ENCODE peak calls at places on chromosomes 13 and 19, in nine cellular contexts. C is dorsolateral prefrontal cortex; T is fibroblast of lung; A is HCT116; X is kidney epithelial cell; M is epithelial cell of proximal tubule; B is CD8-positive, alpha-beta T cell; W is lower lobe of right lung; P is cardiac fibroblast. K is an unnamed sample.

GRCh38 chr13:37651891-37652290 is 53.3 kb upstream of the POSTN start:
- DNase-seq in C (no peak), T (peak; percentile 8), A (no peak), X (no peak), M (no peak), B (no peak), W (no peak), P (no peak), K (no peak)

GRCh38 chr13:106230450-106230849 is 305.0 kb downstream of the EFNB2 start:
- DNase-seq in C (no peak), T (peak; percentile 59), A (no peak), X (no peak), M (no peak), B (no peak), W (no peak), P (peak; percentile 10), K (no peak)

GRCh38 chr13:94323746-94324408 is 155.6 kb downstream of the DCT start:
- DNase-seq in C (no peak), T (no peak), A (no peak), X (no peak), M (no peak), B (peak; percentile 29), W (no peak), P (no peak), K (no peak)

GRCh38 chr19:6476155-6476895 is 5.3 kb downstream of the DENND1C start:
- DNase-seq in C (peak; percentile 47), T (peak; percentile 23), A (peak; percentile 54), X (peak; percentile 80), M (peak; percentile 66), B (peak; percentile 71), W (peak; percentile 93), P (peak; percentile 48), K (no peak)

GRCh38 chr19:48752511-48753365 is at the start of gene FUT1:
- DNase-seq in C (peak; percentile 83), T (peak; percentile 40), A (peak; percentile 89), X (no peak), M (no peak), B (peak; percentile 30), W (peak; percentile 83), P (peak; percentile 43), K (no peak)

GRCh38 chr19:49222011-49222410 is 64.4 kb downstream of the TRPM4 start:
- DNase-seq in C (no peak), T (no peak), A (no peak), X (no peak), M (no peak), B (no peak), W (no peak), P (no peak), K (no peak)

GRCh38 chr13:73065665-73066350 is 7.0 kb downstream of the KLF5 start:
- DNase-seq in C (no peak), T (no peak), A (no peak), X (no peak), M (no peak), B (no peak), W (no peak), P (no peak), K (no peak)

GRCh38 chr19:58409010-58409790 is 751 bp downstream of the ZNF584 start:
- DNase-seq in C (peak; percentile 37), T (no peak), A (no peak), X (no peak), M (no peak), B (no peak), W (no peak), P (peak; percentile 36), K (no peak)

GRCh38 chr19:4059493-4059880 is 7.2 kb downstream of the ZBTB7A start:
- DNase-seq in C (no peak), T (no peak), A (no peak), X (no peak), M (no peak), B (no peak), W (no peak), P (no peak), K (no peak)

GRCh38 chr19:24033962-24034342 is 53.0 kb upstream of the ZNF254 start:
- DNase-seq in C (peak; percentile 46), T (peak; percentile 71), A (no peak), X (no peak), M (peak; percentile 22), B (peak; percentile 16), W (peak; percentile 72), P (peak; percentile 69), K (peak; percentile 29)

GRCh38 chr19:15396436-15396835 is 16.8 kb upstream of the AKAP8 start:
- DNase-seq in C (no peak), T (no peak), A (no peak), X (no peak), M (no peak), B (no peak), W (no peak), P (no peak), K (no peak)

GRCh38 chr19:16143399-16144215 is at the start of gene HSH2D:
- DNase-seq in C (no peak), T (no peak), A (peak; percentile 77), X (peak; percentile 38), M (no peak), B (peak; percentile 79), W (peak; percentile 94), P (no peak), K (no peak)

GRCh38 chr13:40681341-40682051 is 15.1 kb upstream of the FOXO1 start:
- DNase-seq in C (no peak), T (peak; percentile 50), A (no peak), X (no peak), M (no peak), B (no peak), W (no peak), P (peak; percentile 50), K (no peak)

GRCh38 chr13:110089815-110090214 is 217.1 kb downstream of the COL4A1 start:
- DNase-seq in C (no peak), T (no peak), A (no peak), X (no peak), M (no peak), B (no peak), W (no peak), P (no peak), K (no peak)

GRCh38 chr19:39841041-39841440 is 5.1 kb downstream of the FBL start:
- DNase-seq in C (no peak), T (no peak), A (no peak), X (no peak), M (no peak), B (no peak), W (no peak), P (no peak), K (no peak)

GRCh38 chr19:50794074-50794777 is 4.0 kb downstream of the ACP4 start:
- DNase-seq in C (no peak), T (no peak), A (no peak), X (no peak), M (no peak), B (no peak), W (no peak), P (no peak), K (no peak)

GRCh38 chr19:39284032-39284431 is 12.2 kb upstream of the IFNL1 start:
- DNase-seq in C (no peak), T (no peak), A (no peak), X (no peak), M (no peak), B (no peak), W (no peak), P (no peak), K (no peak)

DNA sequence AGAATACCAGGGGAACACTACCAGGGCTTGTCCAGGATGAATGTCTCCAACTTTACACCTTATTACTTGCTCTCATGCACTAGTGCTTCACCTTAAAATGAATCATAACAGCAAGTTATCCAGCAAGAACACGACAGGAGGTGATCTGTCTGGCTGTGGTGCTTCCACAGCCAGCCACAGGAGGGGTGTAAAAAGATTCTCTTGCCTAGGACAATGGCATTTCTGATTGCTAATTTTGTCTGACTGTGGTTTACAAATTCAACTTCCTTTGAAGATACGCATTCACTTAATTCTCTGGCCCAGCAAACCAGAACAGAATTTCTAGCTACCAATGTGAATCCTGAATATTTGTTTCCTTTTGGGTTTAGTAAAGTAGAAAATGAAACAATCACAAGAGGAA is 23.1 kb upstream of the COG3 start:
- DNase-seq in C (no peak), T (peak; percentile 29), A (no peak), X (peak; percentile 48), M (no peak), B (no peak), W (no peak), P (peak; percentile 25), K (no peak)
- TF ChIP-seq CTCF in C (no peak), T (no peak), A (peak; percentile 24), X (peak; percentile 45), M (peak; percentile 69), B (no peak), W (no peak), P (peak; percentile 38), K (peak; percentile 35)

DNA sequence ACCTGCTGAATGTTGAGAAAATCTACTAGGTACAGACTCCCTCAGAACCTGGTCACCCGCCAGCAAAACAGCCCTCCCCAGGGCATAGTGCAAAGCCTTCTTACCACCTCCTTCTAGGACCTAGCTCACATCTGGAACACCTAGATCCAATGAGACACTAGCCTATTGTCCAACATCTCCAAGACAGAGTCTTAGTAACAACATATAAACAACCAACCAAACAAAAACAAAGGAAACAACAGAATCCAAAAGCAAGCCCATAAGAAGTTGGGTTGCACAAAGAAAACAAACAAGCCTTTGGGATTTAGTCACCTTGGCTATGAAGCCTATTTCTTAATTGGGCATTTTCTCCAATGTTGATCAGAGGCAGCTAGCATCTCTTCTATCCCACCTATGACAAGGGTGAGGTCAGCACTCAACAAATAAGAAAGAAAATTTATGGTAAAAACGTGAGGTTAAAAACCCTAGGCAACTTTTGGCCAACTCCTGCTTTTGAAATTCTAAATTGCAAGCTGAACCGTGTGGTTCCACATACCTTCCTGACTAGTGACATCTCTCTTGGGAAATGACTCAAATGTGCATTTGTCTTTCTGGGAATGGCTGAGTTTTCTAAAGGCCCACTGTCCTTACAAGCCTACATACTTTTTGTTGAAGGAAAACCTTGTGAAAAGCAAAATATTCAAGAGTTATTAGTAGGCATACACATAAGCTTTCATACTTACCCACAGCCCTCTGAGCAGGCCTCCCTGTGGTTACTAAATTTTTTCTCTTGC is 66.7 kb downstream of the FAM216B start:
- DNase-seq in C (no peak), T (no peak), A (no peak), X (no peak), M (no peak), B (no peak), W (no peak), P (peak; percentile 60), K (no peak)
- H3K4me3 ChIP-seq in C (no peak overlapping the region), T (no peak overlapping the region), A (no peak overlapping the region), X (no peak overlapping the region), M (no peak overlapping the region), B (no peak overlapping the region), W (no peak overlapping the region), P (no peak overlapping the region), K (no peak overlapping the region)

GRCh38 chr13:84844473-84844872 is 954.7 kb downstream of the SLITRK6 start:
- DNase-seq in C (no peak), T (peak; percentile 3), A (peak; percentile 4), X (peak; percentile 4), M (no peak), B (no peak), W (no peak), P (no peak), K (no peak)
- TF ChIP-seq CTCF in C (peak; percentile 58), T (no peak), A (peak; percentile 46), X (peak; percentile 46), M (peak; percentile 58), B (no peak), W (no peak), P (no peak), K (peak; percentile 43)

DNA sequence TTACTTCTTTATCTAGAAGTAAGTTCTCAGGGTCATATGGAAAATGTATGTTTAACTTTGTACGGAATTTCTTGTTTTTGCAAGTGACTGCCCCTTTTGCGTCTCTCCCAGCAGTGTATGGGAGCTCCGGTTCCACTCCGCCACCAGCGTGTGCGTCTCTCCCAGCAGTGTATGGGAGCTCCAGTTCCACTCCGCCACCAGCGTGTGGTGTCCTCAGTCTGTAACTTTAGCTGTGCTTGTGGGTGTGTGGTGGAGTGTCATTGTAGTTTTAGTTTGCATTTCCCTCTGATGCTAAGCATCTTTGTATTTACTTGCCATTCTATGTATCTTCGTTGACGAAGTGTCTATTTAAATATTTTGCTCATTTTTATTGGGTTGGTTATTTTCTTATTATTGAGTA is 2.4 kb downstream of the CUL4A start:
- DNase-seq in C (no peak), T (no peak), A (no peak), X (no peak), M (no peak), B (no peak), W (no peak), P (no peak), K (no peak)
- H3K4me3 ChIP-seq in C (no peak overlapping the region), T (no peak overlapping the region), A (no peak overlapping the region), X (no peak overlapping the region), M (no peak overlapping the region), B (no peak overlapping the region), W (no peak overlapping the region), P (no peak overlapping the region), K (no peak overlapping the region)